ENCODE peak calls at places on chromosomes 7 and 10, in six cellular contexts. B, V, T, A, L and X are unnamed samples.

GRCh38 chr10:12684784-12685183 is 316.7 kb downstream of the CCDC3 start:
- DNase-seq in V (no peak), L (no peak), B (no peak), T (no peak), A (no peak), X (no peak)

GRCh38 chr10:124455441-124455840 is 5.6 kb upstream of the NKX1-2 start:
- DNase-seq in B (no peak), T (no peak), V (no peak), A (no peak), L (no peak), X (no peak)

GRCh38 chr7:41889040-41889439 is 186.2 kb upstream of the INHBA start:
- DNase-seq in T (no peak), B (no peak), L (no peak), V (no peak), A (no peak), X (no peak)

GRCh38 chr7:16264036-16264435 is 157.3 kb downstream of the CRPPA start:
- DNase-seq in V (no peak), T (no peak), B (no peak), L (no peak), A (peak; percentile 30), X (no peak)

GRCh38 chr7:140082770-140083169 is 20.0 kb upstream of the PARP12 start:
- DNase-seq in A (no peak), T (no peak), B (no peak), L (no peak), V (no peak), X (no peak)

GRCh38 chr10:53840668-53841067 is 960.4 kb downstream of the PCDH15 start:
- DNase-seq in T (no peak), A (no peak), B (no peak), V (no peak), L (no peak), X (no peak)

GRCh38 chr10:54797636-54798395 is 3.2 kb downstream of the PCDH15 start:
- DNase-seq in T (no peak), V (no peak), A (peak; percentile 43), L (peak; percentile 73), B (no peak), X (no peak)

GRCh38 chr10:60542691-60543090 is 153.0 kb upstream of the ANK3 start:
- DNase-seq in A (no peak), B (no peak), T (no peak), L (no peak), V (no peak), X (no peak)

GRCh38 chr7:56175784-56176183 is 59.6 kb upstream of the NUPR2 start:
- DNase-seq in B (no peak), V (no peak), L (no peak), T (no peak), A (no peak), X (no peak)

GRCh38 chr7:134693256-134693655 is 46.6 kb downstream of the BPGM start:
- DNase-seq in A (peak; percentile 77), B (no peak), T (no peak), L (peak; percentile 96), V (peak; percentile 93), X (no peak)

GRCh38 chr7:57449904-57450303 is at the start of gene ZNF716:
- DNase-seq in L (no peak), B (no peak), V (no peak), T (no peak), A (no peak), X (no peak)

GRCh38 chr7:114415054-114415997 is 711 bp downstream of the FOXP2 start:
- DNase-seq in A (peak; percentile 22), L (no peak), B (no peak), T (no peak), V (no peak), X (no peak)

GRCh38 chr7:146865696-146866095 is 749.1 kb downstream of the CNTNAP2 start:
- DNase-seq in A (no peak), B (no peak), T (no peak), V (no peak), L (no peak), X (no peak)

GRCh38 chr10:63628526-63629362 is 107.5 kb downstream of the REEP3 start:
- DNase-seq in A (peak; percentile 52), L (peak; percentile 29), T (no peak), V (peak; percentile 73), B (peak; percentile 77), X (peak; percentile 74)

GRCh38 chr10:90592903-90593302 is 264.9 kb downstream of the HTR7 start:
- DNase-seq in V (peak; percentile 68), L (peak; percentile 58), A (peak; percentile 85), B (peak; percentile 83), T (no peak), X (peak; percentile 83)

GRCh38 chr10:61815505-61815904 is 86.0 kb upstream of the ARID5B start:
- DNase-seq in V (no peak), L (peak; percentile 25), T (no peak), A (no peak), B (no peak), X (no peak)

GRCh38 chr7:26480166-26480565 is 188.5 kb downstream of the SNX10 start:
- DNase-seq in T (no peak), L (no peak), A (no peak), B (no peak), V (no peak), X (no peak)

GRCh38 chr10:104028146-104028545 is 57.5 kb downstream of the COL17A1 start:
- DNase-seq in T (peak; percentile 8), L (no peak), V (no peak), A (peak; percentile 31), B (peak; percentile 61), X (peak; percentile 55)

GRCh38 chr10:79066460-79067240 is 2.1 kb upstream of the ZMIZ1 start:
- DNase-seq in T (peak; percentile 21), L (no peak), A (peak; percentile 51), B (peak; percentile 40), V (no peak), X (peak; percentile 84)

GRCh38 chr7:99558306-99559275 is at the start of gene ZNF655:
- DNase-seq in A (peak; percentile 92), T (peak; percentile 92), L (peak; percentile 79), V (peak; percentile 96), B (peak; percentile 96), X (peak; percentile 96)

GRCh38 chr7:129501760-129502707 is at the start of gene SMKR1:
- DNase-seq in V (peak; percentile 69), B (peak; percentile 81), L (peak; percentile 35), A (peak; percentile 51), T (peak; percentile 95), X (peak; percentile 77)

GRCh38 chr7:25849361-25850184 is 302.4 kb upstream of the NFE2L3 start:
- DNase-seq in A (peak; percentile 97), T (no peak), V (peak; percentile 80), L (peak; percentile 86), B (no peak), X (no peak)

GRCh38 chr10:586151-586550 is 103.3 kb downstream of the DIP2C start:
- DNase-seq in L (no peak), T (no peak), V (no peak), A (no peak), B (no peak), X (no peak)

GRCh38 chr10:124647421-124648130 is 96.6 kb downstream of the FAM53B start:
- DNase-seq in A (peak; percentile 25), B (no peak), T (peak; percentile 75), L (no peak), V (peak; percentile 80), X (peak; percentile 45)

GRCh38 chr10:93309062-93309461 is 173.1 kb downstream of the MYOF start:
- DNase-seq in T (no peak), A (peak; percentile 38), V (no peak), L (peak; percentile 51), B (no peak), X (no peak)
- H3K36me3 ChIP-seq in T (no peaks in the 10 kb centered on the region), A (peaks cover 19% of the 10 kb centered on the region), V (peaks cover 58% of the 10 kb centered on the region), L (peaks cover 64% of the 10 kb centered on the region), B (no peaks in the 10 kb centered on the region), X (no peaks in the 10 kb centered on the region)

DNA sequence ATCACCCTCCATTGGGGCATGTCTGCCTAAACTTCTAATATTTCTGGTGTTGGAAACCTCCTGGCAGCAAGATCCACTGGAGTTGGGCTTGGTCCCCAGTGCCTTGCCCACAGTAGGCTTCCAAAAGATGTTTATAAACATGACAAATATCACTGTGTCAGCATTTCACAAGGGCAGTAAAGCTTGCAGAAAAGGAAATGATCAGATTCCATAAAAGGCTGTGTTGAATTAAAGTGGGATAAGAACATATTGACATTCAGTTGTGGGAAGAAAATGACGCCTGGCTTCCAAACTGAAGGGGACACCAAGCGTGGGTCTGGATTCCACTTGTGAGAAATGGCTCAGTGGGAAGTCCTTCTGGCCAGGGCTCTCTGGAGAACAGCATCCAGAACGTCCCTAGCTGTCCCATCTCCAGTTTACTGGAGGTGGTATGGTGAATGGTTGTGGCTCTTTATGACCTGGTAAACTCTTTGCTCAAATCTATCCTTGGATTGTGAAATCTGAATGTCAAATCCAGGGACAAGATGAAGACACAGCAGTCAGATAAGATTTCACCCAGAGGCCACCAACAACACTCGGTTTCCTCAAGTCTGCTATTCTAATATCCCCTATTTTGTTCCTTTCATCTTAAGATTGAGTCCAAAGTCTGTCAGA is 287.2 kb downstream of the TNS3 start:
- DNase-seq in B (no peak), V (no peak), T (no peak), A (no peak), L (no peak), X (no peak)
- H3K27ac ChIP-seq in B (no peak overlapping the region), V (peak overlapping the region; percentile 49), T (no peak overlapping the region), A (no peak overlapping the region), L (no peak overlapping the region), X (no peak overlapping the region)

GRCh38 chr10:114393886-114394285 is 10.4 kb downstream of the AFAP1L2 start:
- DNase-seq in T (no peak), A (no peak), L (no peak), V (no peak), B (no peak), X (no peak)
- H3K4me3 ChIP-seq in T (no peak overlapping the region), A (no peak overlapping the region), L (peak overlapping the region; percentile 23), V (no peak overlapping the region), B (no peak overlapping the region), X (no peak overlapping the region)

GRCh38 chr10:128982179-128982915 is 484.7 kb upstream of the MGMT start:
- DNase-seq in T (no peak), A (no peak), L (no peak), V (no peak), B (no peak), X (no peak)

GRCh38 chr10:128979405-128979804 is 487.6 kb upstream of the MGMT start:
- DNase-seq in L (no peak), V (no peak), A (no peak), T (no peak), B (no peak), X (no peak)

GRCh38 chr10:128990986-128991385 is 476.1 kb upstream of the MGMT start:
- DNase-seq in T (no peak), L (no peak), V (no peak), B (no peak), A (no peak), X (no peak)

GRCh38 chr10:128985036-128985435 is 482.0 kb upstream of the MGMT start:
- DNase-seq in A (no peak), V (no peak), L (no peak), T (no peak), B (no peak), X (no peak)
- H3K36me3 ChIP-seq in A (no peaks in the 10 kb centered on the region), V (no peaks in the 10 kb centered on the region), L (no peaks in the 10 kb centered on the region), T (no peaks in the 10 kb centered on the region), B (no peaks in the 10 kb centered on the region), X (no peaks in the 10 kb centered on the region)